ENCODE peak calls at places on chromosome 10, in seven cellular contexts. One of them, this sample, is unnamed.

GRCh38 chr10:131355116-131355515 is 43.6 kb upstream of the TCERG1L start:
- DNase-seq in hypothalamus: no peak
- DNase-seq in DMS153: no peak
- DNase-seq in stimulated activated CD4-positive, alpha-beta T cell treated with anti-CD3 and anti-CD28 coated beads, Interleukin-12 subunit alpha, Interleukin-12 subunit beta, amount 100 ng/mL, for 4 hours: no peak
- DNase-seq in AG04450: no peak
- DNase-seq in SK-N-MC: no peak
- DNase-seq in CD8-positive, alpha-beta T cell: no peak
- DNase-seq in this sample: no peak

GRCh38 chr10:125235093-125236069 is 75.0 kb upstream of the CTBP2 start:
- DNase-seq in AG04450: no peak
- DNase-seq in CD8-positive, alpha-beta T cell: no peak
- DNase-seq in hypothalamus: no peak
- DNase-seq in DMS153: no peak
- DNase-seq in SK-N-MC: no peak
- DNase-seq in stimulated activated CD4-positive, alpha-beta T cell treated with anti-CD3 and anti-CD28 coated beads, Interleukin-12 subunit alpha, Interleukin-12 subunit beta, amount 100 ng/mL, for 4 hours: no peak
- DNase-seq in this sample: no peak

GRCh38 chr10:32318476-32318896 is 28.5 kb downstream of the EPC1 start:
- DNase-seq in CD8-positive, alpha-beta T cell: no peak
- DNase-seq in DMS153: no peak
- DNase-seq in SK-N-MC: no peak
- DNase-seq in stimulated activated CD4-positive, alpha-beta T cell treated with anti-CD3 and anti-CD28 coated beads, Interleukin-12 subunit alpha, Interleukin-12 subunit beta, amount 100 ng/mL, for 4 hours: no peak
- DNase-seq in hypothalamus: no peak
- DNase-seq in AG04450: no peak
- DNase-seq in this sample: peak; percentile 11

GRCh38 chr10:79042639-79043411 is 25.9 kb upstream of the ZMIZ1 start:
- DNase-seq in AG04450: no peak
- DNase-seq in CD8-positive, alpha-beta T cell: no peak
- DNase-seq in stimulated activated CD4-positive, alpha-beta T cell treated with anti-CD3 and anti-CD28 coated beads, Interleukin-12 subunit alpha, Interleukin-12 subunit beta, amount 100 ng/mL, for 4 hours: no peak
- DNase-seq in hypothalamus: no peak
- DNase-seq in SK-N-MC: no peak
- DNase-seq in DMS153: no peak
- DNase-seq in this sample: no peak

GRCh38 chr10:12308976-12309375 is 40.4 kb upstream of the CAMK1D start:
- DNase-seq in SK-N-MC: no peak
- DNase-seq in stimulated activated CD4-positive, alpha-beta T cell treated with anti-CD3 and anti-CD28 coated beads, Interleukin-12 subunit alpha, Interleukin-12 subunit beta, amount 100 ng/mL, for 4 hours: no peak
- DNase-seq in hypothalamus: no peak
- DNase-seq in CD8-positive, alpha-beta T cell: no peak
- DNase-seq in DMS153: no peak
- DNase-seq in AG04450: no peak
- DNase-seq in this sample: no peak

GRCh38 chr10:95217476-95217875 is 23.4 kb downstream of the ACSM6 start:
- DNase-seq in hypothalamus: no peak
- DNase-seq in SK-N-MC: no peak
- DNase-seq in AG04450: no peak
- DNase-seq in stimulated activated CD4-positive, alpha-beta T cell treated with anti-CD3 and anti-CD28 coated beads, Interleukin-12 subunit alpha, Interleukin-12 subunit beta, amount 100 ng/mL, for 4 hours: no peak
- DNase-seq in CD8-positive, alpha-beta T cell: no peak
- DNase-seq in DMS153: no peak
- DNase-seq in this sample: no peak

GRCh38 chr10:17257466-17258321 is 29.7 kb downstream of the VIM start:
- DNase-seq in SK-N-MC: peak; percentile 20
- DNase-seq in stimulated activated CD4-positive, alpha-beta T cell treated with anti-CD3 and anti-CD28 coated beads, Interleukin-12 subunit alpha, Interleukin-12 subunit beta, amount 100 ng/mL, for 4 hours: peak; percentile 21
- DNase-seq in AG04450: no peak
- DNase-seq in DMS153: peak; percentile 25
- DNase-seq in hypothalamus: peak; percentile 16
- DNase-seq in CD8-positive, alpha-beta T cell: peak; percentile 69
- DNase-seq in this sample: no peak

GRCh38 chr10:61974611-61975010 is 73.1 kb downstream of the ARID5B start:
- DNase-seq in DMS153: peak; percentile 37
- DNase-seq in SK-N-MC: no peak
- DNase-seq in AG04450: peak; percentile 38
- DNase-seq in stimulated activated CD4-positive, alpha-beta T cell treated with anti-CD3 and anti-CD28 coated beads, Interleukin-12 subunit alpha, Interleukin-12 subunit beta, amount 100 ng/mL, for 4 hours: no peak
- DNase-seq in CD8-positive, alpha-beta T cell: no peak
- DNase-seq in hypothalamus: peak; percentile 9
- DNase-seq in this sample: peak; percentile 72

GRCh38 chr10:71868192-71868697 is 17.2 kb upstream of the PSAP start:
- DNase-seq in stimulated activated CD4-positive, alpha-beta T cell treated with anti-CD3 and anti-CD28 coated beads, Interleukin-12 subunit alpha, Interleukin-12 subunit beta, amount 100 ng/mL, for 4 hours: no peak
- DNase-seq in CD8-positive, alpha-beta T cell: no peak
- DNase-seq in AG04450: no peak
- DNase-seq in hypothalamus: peak; percentile 10
- DNase-seq in DMS153: no peak
- DNase-seq in SK-N-MC: no peak
- DNase-seq in this sample: peak; percentile 44

GRCh38 chr10:117884088-117884487 is 162.7 kb downstream of the RAB11FIP2 start:
- DNase-seq in hypothalamus: no peak
- DNase-seq in SK-N-MC: no peak
- DNase-seq in CD8-positive, alpha-beta T cell: no peak
- DNase-seq in DMS153: no peak
- DNase-seq in AG04450: no peak
- DNase-seq in stimulated activated CD4-positive, alpha-beta T cell treated with anti-CD3 and anti-CD28 coated beads, Interleukin-12 subunit alpha, Interleukin-12 subunit beta, amount 100 ng/mL, for 4 hours: no peak
- DNase-seq in this sample: no peak

GRCh38 chr10:77004917-77005564 is 632.6 kb downstream of the KCNMA1 start:
- DNase-seq in DMS153: peak; percentile 23
- DNase-seq in SK-N-MC: peak; percentile 24
- DNase-seq in AG04450: peak; percentile 37
- DNase-seq in CD8-positive, alpha-beta T cell: no peak
- DNase-seq in stimulated activated CD4-positive, alpha-beta T cell treated with anti-CD3 and anti-CD28 coated beads, Interleukin-12 subunit alpha, Interleukin-12 subunit beta, amount 100 ng/mL, for 4 hours: no peak
- DNase-seq in hypothalamus: no peak
- DNase-seq in this sample: peak; percentile 54

GRCh38 chr10:114881462-114881861 is 56.5 kb upstream of the TRUB1 start:
- DNase-seq in AG04450: no peak
- DNase-seq in stimulated activated CD4-positive, alpha-beta T cell treated with anti-CD3 and anti-CD28 coated beads, Interleukin-12 subunit alpha, Interleukin-12 subunit beta, amount 100 ng/mL, for 4 hours: no peak
- DNase-seq in hypothalamus: no peak
- DNase-seq in DMS153: no peak
- DNase-seq in CD8-positive, alpha-beta T cell: no peak
- DNase-seq in SK-N-MC: no peak
- DNase-seq in this sample: no peak

GRCh38 chr10:124641282-124642075 is 102.7 kb downstream of the FAM53B start:
- DNase-seq in DMS153: peak; percentile 52
- DNase-seq in SK-N-MC: no peak
- DNase-seq in AG04450: no peak
- DNase-seq in hypothalamus: no peak
- DNase-seq in stimulated activated CD4-positive, alpha-beta T cell treated with anti-CD3 and anti-CD28 coated beads, Interleukin-12 subunit alpha, Interleukin-12 subunit beta, amount 100 ng/mL, for 4 hours: no peak
- DNase-seq in CD8-positive, alpha-beta T cell: peak; percentile 66
- DNase-seq in this sample: peak; percentile 49

GRCh38 chr10:71467161-71467560 is 70.4 kb downstream of the CDH23 start:
- DNase-seq in AG04450: no peak
- DNase-seq in CD8-positive, alpha-beta T cell: no peak
- DNase-seq in stimulated activated CD4-positive, alpha-beta T cell treated with anti-CD3 and anti-CD28 coated beads, Interleukin-12 subunit alpha, Interleukin-12 subunit beta, amount 100 ng/mL, for 4 hours: no peak
- DNase-seq in SK-N-MC: no peak
- DNase-seq in DMS153: no peak
- DNase-seq in hypothalamus: no peak
- DNase-seq in this sample: no peak

GRCh38 chr10:62230344-62231138 is 38.1 kb downstream of the RTKN2 start:
- DNase-seq in stimulated activated CD4-positive, alpha-beta T cell treated with anti-CD3 and anti-CD28 coated beads, Interleukin-12 subunit alpha, Interleukin-12 subunit beta, amount 100 ng/mL, for 4 hours: no peak
- DNase-seq in AG04450: no peak
- DNase-seq in SK-N-MC: no peak
- DNase-seq in CD8-positive, alpha-beta T cell: no peak
- DNase-seq in DMS153: no peak
- DNase-seq in hypothalamus: no peak
- DNase-seq in this sample: no peak

GRCh38 chr10:112950714-112951348 is 784 bp downstream of the TCF7L2 start:
- DNase-seq in hypothalamus: no peak
- DNase-seq in AG04450: no peak
- DNase-seq in SK-N-MC: no peak
- DNase-seq in stimulated activated CD4-positive, alpha-beta T cell treated with anti-CD3 and anti-CD28 coated beads, Interleukin-12 subunit alpha, Interleukin-12 subunit beta, amount 100 ng/mL, for 4 hours: no peak
- DNase-seq in CD8-positive, alpha-beta T cell: no peak
- DNase-seq in DMS153: no peak
- DNase-seq in this sample: peak; percentile 36

GRCh38 chr10:130470286-130470685 is 334.1 kb downstream of the GLRX3 start:
- DNase-seq in stimulated activated CD4-positive, alpha-beta T cell treated with anti-CD3 and anti-CD28 coated beads, Interleukin-12 subunit alpha, Interleukin-12 subunit beta, amount 100 ng/mL, for 4 hours: no peak
- DNase-seq in hypothalamus: no peak
- DNase-seq in SK-N-MC: no peak
- DNase-seq in AG04450: no peak
- DNase-seq in CD8-positive, alpha-beta T cell: no peak
- DNase-seq in DMS153: no peak
- DNase-seq in this sample: no peak

GRCh38 chr10:412109-412508 is 276.9 kb downstream of the ZMYND11 start:
- DNase-seq in SK-N-MC: no peak
- DNase-seq in CD8-positive, alpha-beta T cell: no peak
- DNase-seq in DMS153: no peak
- DNase-seq in AG04450: no peak
- DNase-seq in hypothalamus: no peak
- DNase-seq in stimulated activated CD4-positive, alpha-beta T cell treated with anti-CD3 and anti-CD28 coated beads, Interleukin-12 subunit alpha, Interleukin-12 subunit beta, amount 100 ng/mL, for 4 hours: no peak
- DNase-seq in this sample: no peak

GRCh38 chr10:60212195-60212594 is 177.5 kb downstream of the ANK3 start:
- DNase-seq in DMS153: no peak
- DNase-seq in CD8-positive, alpha-beta T cell: no peak
- DNase-seq in SK-N-MC: no peak
- DNase-seq in AG04450: no peak
- DNase-seq in stimulated activated CD4-positive, alpha-beta T cell treated with anti-CD3 and anti-CD28 coated beads, Interleukin-12 subunit alpha, Interleukin-12 subunit beta, amount 100 ng/mL, for 4 hours: no peak
- DNase-seq in hypothalamus: no peak
- DNase-seq in this sample: no peak

GRCh38 chr10:3172081-3172445 is 519 bp downstream of the PITRM1 start:
- DNase-seq in AG04450: peak; percentile 24
- DNase-seq in SK-N-MC: no peak
- DNase-seq in hypothalamus: no peak
- DNase-seq in CD8-positive, alpha-beta T cell: no peak
- DNase-seq in stimulated activated CD4-positive, alpha-beta T cell treated with anti-CD3 and anti-CD28 coated beads, Interleukin-12 subunit alpha, Interleukin-12 subunit beta, amount 100 ng/mL, for 4 hours: peak; percentile 39
- DNase-seq in DMS153: no peak
- DNase-seq in this sample: no peak

GRCh38 chr10:77898323-77899079 is 28.1 kb downstream of the DLG5 start:
- DNase-seq in SK-N-MC: no peak
- DNase-seq in hypothalamus: no peak
- DNase-seq in stimulated activated CD4-positive, alpha-beta T cell treated with anti-CD3 and anti-CD28 coated beads, Interleukin-12 subunit alpha, Interleukin-12 subunit beta, amount 100 ng/mL, for 4 hours: no peak
- DNase-seq in AG04450: no peak
- DNase-seq in CD8-positive, alpha-beta T cell: no peak
- DNase-seq in DMS153: peak; percentile 94
- DNase-seq in this sample: no peak

GRCh38 chr10:115956225-115957009 is 316.6 kb downstream of the GFRA1 start:
- DNase-seq in stimulated activated CD4-positive, alpha-beta T cell treated with anti-CD3 and anti-CD28 coated beads, Interleukin-12 subunit alpha, Interleukin-12 subunit beta, amount 100 ng/mL, for 4 hours: no peak
- DNase-seq in CD8-positive, alpha-beta T cell: no peak
- DNase-seq in AG04450: no peak
- DNase-seq in hypothalamus: no peak
- DNase-seq in SK-N-MC: no peak
- DNase-seq in DMS153: no peak
- DNase-seq in this sample: no peak

GRCh38 chr10:14451341-14451740 is 120.6 kb upstream of the FRMD4A start:
- DNase-seq in stimulated activated CD4-positive, alpha-beta T cell treated with anti-CD3 and anti-CD28 coated beads, Interleukin-12 subunit alpha, Interleukin-12 subunit beta, amount 100 ng/mL, for 4 hours: no peak
- DNase-seq in hypothalamus: no peak
- DNase-seq in DMS153: no peak
- DNase-seq in CD8-positive, alpha-beta T cell: no peak
- DNase-seq in AG04450: no peak
- DNase-seq in SK-N-MC: no peak
- DNase-seq in this sample: no peak

GRCh38 chr10:18687195-18687594 is 28.0 kb downstream of the ARL5B start:
- DNase-seq in AG04450: no peak
- DNase-seq in SK-N-MC: no peak
- DNase-seq in stimulated activated CD4-positive, alpha-beta T cell treated with anti-CD3 and anti-CD28 coated beads, Interleukin-12 subunit alpha, Interleukin-12 subunit beta, amount 100 ng/mL, for 4 hours: no peak
- DNase-seq in CD8-positive, alpha-beta T cell: no peak
- DNase-seq in DMS153: no peak
- DNase-seq in hypothalamus: no peak
- DNase-seq in this sample: no peak

GRCh38 chr10:125158528-125159485 is 1.6 kb downstream of the CTBP2 start:
- DNase-seq in CD8-positive, alpha-beta T cell: no peak
- DNase-seq in stimulated activated CD4-positive, alpha-beta T cell treated with anti-CD3 and anti-CD28 coated beads, Interleukin-12 subunit alpha, Interleukin-12 subunit beta, amount 100 ng/mL, for 4 hours: no peak
- DNase-seq in DMS153: no peak
- DNase-seq in hypothalamus: peak; percentile 24
- DNase-seq in AG04450: no peak
- DNase-seq in SK-N-MC: no peak
- DNase-seq in this sample: peak; percentile 72

GRCh38 chr10:49605177-49605938 is 4.8 kb upstream of the SLC18A3 start:
- DNase-seq in hypothalamus: no peak
- DNase-seq in CD8-positive, alpha-beta T cell: no peak
- DNase-seq in SK-N-MC: no peak
- DNase-seq in DMS153: peak; percentile 66
- DNase-seq in AG04450: no peak
- DNase-seq in stimulated activated CD4-positive, alpha-beta T cell treated with anti-CD3 and anti-CD28 coated beads, Interleukin-12 subunit alpha, Interleukin-12 subunit beta, amount 100 ng/mL, for 4 hours: no peak
- DNase-seq in this sample: no peak

GRCh38 chr10:89550509-89550908 is 15.1 kb upstream of the SLC16A12 start:
- DNase-seq in DMS153: peak; percentile 65
- DNase-seq in SK-N-MC: no peak
- DNase-seq in hypothalamus: no peak
- DNase-seq in AG04450: no peak
- DNase-seq in CD8-positive, alpha-beta T cell: no peak
- DNase-seq in stimulated activated CD4-positive, alpha-beta T cell treated with anti-CD3 and anti-CD28 coated beads, Interleukin-12 subunit alpha, Interleukin-12 subunit beta, amount 100 ng/mL, for 4 hours: no peak
- DNase-seq in this sample: peak; percentile 70

GRCh38 chr10:112981553-112981952 is 31.5 kb downstream of the TCF7L2 start:
- DNase-seq in stimulated activated CD4-positive, alpha-beta T cell treated with anti-CD3 and anti-CD28 coated beads, Interleukin-12 subunit alpha, Interleukin-12 subunit beta, amount 100 ng/mL, for 4 hours: no peak
- DNase-seq in hypothalamus: no peak
- DNase-seq in DMS153: no peak
- DNase-seq in CD8-positive, alpha-beta T cell: no peak
- DNase-seq in AG04450: no peak
- DNase-seq in SK-N-MC: no peak
- DNase-seq in this sample: no peak

GRCh38 chr10:118564652-118565051 is 30.8 kb downstream of the PRLHR start:
- DNase-seq in AG04450: no peak
- DNase-seq in CD8-positive, alpha-beta T cell: no peak
- DNase-seq in SK-N-MC: no peak
- DNase-seq in DMS153: peak; percentile 1
- DNase-seq in hypothalamus: no peak
- DNase-seq in stimulated activated CD4-positive, alpha-beta T cell treated with anti-CD3 and anti-CD28 coated beads, Interleukin-12 subunit alpha, Interleukin-12 subunit beta, amount 100 ng/mL, for 4 hours: no peak
- DNase-seq in this sample: no peak

GRCh38 chr10:126242352-126243260 is 145.7 kb downstream of the ADAM12 start:
- DNase-seq in DMS153: peak; percentile 78
- DNase-seq in SK-N-MC: no peak
- DNase-seq in stimulated activated CD4-positive, alpha-beta T cell treated with anti-CD3 and anti-CD28 coated beads, Interleukin-12 subunit alpha, Interleukin-12 subunit beta, amount 100 ng/mL, for 4 hours: no peak
- DNase-seq in AG04450: peak; percentile 78
- DNase-seq in hypothalamus: no peak
- DNase-seq in CD8-positive, alpha-beta T cell: no peak
- DNase-seq in this sample: peak; percentile 51

GRCh38 chr10:10526846-10527245 is 490.8 kb upstream of the CELF2 start:
- DNase-seq in DMS153: no peak
- DNase-seq in SK-N-MC: no peak
- DNase-seq in hypothalamus: no peak
- DNase-seq in AG04450: no peak
- DNase-seq in CD8-positive, alpha-beta T cell: no peak
- DNase-seq in stimulated activated CD4-positive, alpha-beta T cell treated with anti-CD3 and anti-CD28 coated beads, Interleukin-12 subunit alpha, Interleukin-12 subunit beta, amount 100 ng/mL, for 4 hours: no peak
- DNase-seq in this sample: no peak

GRCh38 chr10:10092581-10092980 is 925.1 kb upstream of the CELF2 start:
- DNase-seq in stimulated activated CD4-positive, alpha-beta T cell treated with anti-CD3 and anti-CD28 coated beads, Interleukin-12 subunit alpha, Interleukin-12 subunit beta, amount 100 ng/mL, for 4 hours: no peak
- DNase-seq in hypothalamus: no peak
- DNase-seq in CD8-positive, alpha-beta T cell: no peak
- DNase-seq in DMS153: no peak
- DNase-seq in AG04450: peak; percentile 13
- DNase-seq in SK-N-MC: no peak
- DNase-seq in this sample: peak; percentile 29

GRCh38 chr10:123147635-123148413 is at the start of gene HMX2:
- DNase-seq in CD8-positive, alpha-beta T cell: no peak
- DNase-seq in stimulated activated CD4-positive, alpha-beta T cell treated with anti-CD3 and anti-CD28 coated beads, Interleukin-12 subunit alpha, Interleukin-12 subunit beta, amount 100 ng/mL, for 4 hours: no peak
- DNase-seq in SK-N-MC: no peak
- DNase-seq in AG04450: no peak
- DNase-seq in hypothalamus: no peak
- DNase-seq in DMS153: no peak
- DNase-seq in this sample: no peak

GRCh38 chr10:59829024-59829423 is 75.8 kb upstream of the MRLN start:
- DNase-seq in CD8-positive, alpha-beta T cell: no peak
- DNase-seq in hypothalamus: no peak
- DNase-seq in AG04450: no peak
- DNase-seq in stimulated activated CD4-positive, alpha-beta T cell treated with anti-CD3 and anti-CD28 coated beads, Interleukin-12 subunit alpha, Interleukin-12 subunit beta, amount 100 ng/mL, for 4 hours: no peak
- DNase-seq in SK-N-MC: no peak
- DNase-seq in DMS153: no peak
- DNase-seq in this sample: no peak

GRCh38 chr10:5840314-5841307 is 27.4 kb upstream of the GDI2 start:
- DNase-seq in stimulated activated CD4-positive, alpha-beta T cell treated with anti-CD3 and anti-CD28 coated beads, Interleukin-12 subunit alpha, Interleukin-12 subunit beta, amount 100 ng/mL, for 4 hours: no peak
- DNase-seq in SK-N-MC: no peak
- DNase-seq in CD8-positive, alpha-beta T cell: no peak
- DNase-seq in DMS153: peak; percentile 19
- DNase-seq in hypothalamus: peak; percentile 56
- DNase-seq in AG04450: no peak
- DNase-seq in this sample: peak; percentile 22

GRCh38 chr10:102565793-102566192 is 62.0 kb downstream of the SUFU start:
- DNase-seq in DMS153: no peak
- DNase-seq in SK-N-MC: no peak
- DNase-seq in CD8-positive, alpha-beta T cell: no peak
- DNase-seq in AG04450: no peak
- DNase-seq in stimulated activated CD4-positive, alpha-beta T cell treated with anti-CD3 and anti-CD28 coated beads, Interleukin-12 subunit alpha, Interleukin-12 subunit beta, amount 100 ng/mL, for 4 hours: no peak
- DNase-seq in hypothalamus: no peak
- DNase-seq in this sample: no peak

GRCh38 chr10:95517536-95518454 is 43.4 kb downstream of the SORBS1 start:
- DNase-seq in SK-N-MC: no peak
- DNase-seq in CD8-positive, alpha-beta T cell: no peak
- DNase-seq in AG04450: no peak
- DNase-seq in DMS153: no peak
- DNase-seq in hypothalamus: no peak
- DNase-seq in stimulated activated CD4-positive, alpha-beta T cell treated with anti-CD3 and anti-CD28 coated beads, Interleukin-12 subunit alpha, Interleukin-12 subunit beta, amount 100 ng/mL, for 4 hours: no peak
- DNase-seq in this sample: no peak